ENCODE peak calls at places on chromosomes 4 and X, in eight cellular contexts. One of them, this sample, is unnamed.

GRCh38 chr4:165872443-165873297 is at the start of gene TLL1:
- DNase-seq in uterus: no peak
- DNase-seq in right lobe of liver: peak; percentile 33
- DNase-seq in right cardiac atrium: peak; percentile 68
- DNase-seq in H9: peak; percentile 34
- DNase-seq in lower lobe of right lung: no peak
- DNase-seq in psoas muscle: no peak
- DNase-seq in esophagus squamous epithelium: no peak
- DNase-seq in this sample: peak; percentile 26

GRCh38 chr4:103091601-103092223 is 7.9 kb downstream of the BDH2 start:
- DNase-seq in H9: no peak
- DNase-seq in right cardiac atrium: no peak
- DNase-seq in uterus: peak; percentile 22
- DNase-seq in right lobe of liver: no peak
- DNase-seq in psoas muscle: no peak
- DNase-seq in esophagus squamous epithelium: no peak
- DNase-seq in lower lobe of right lung: no peak
- DNase-seq in this sample: no peak

GRCh38 chrX:19535481-19535880 is 20.2 kb upstream of the MAP3K15 start:
- DNase-seq in lower lobe of right lung: no peak
- DNase-seq in esophagus squamous epithelium: no peak
- DNase-seq in psoas muscle: no peak
- DNase-seq in H9: no peak
- DNase-seq in right cardiac atrium: no peak
- DNase-seq in right lobe of liver: no peak
- DNase-seq in uterus: no peak
- DNase-seq in this sample: no peak

GRCh38 chr4:10226756-10227155 is 110.2 kb upstream of the WDR1 start:
- DNase-seq in esophagus squamous epithelium: no peak
- DNase-seq in right lobe of liver: no peak
- DNase-seq in psoas muscle: no peak
- DNase-seq in H9: no peak
- DNase-seq in right cardiac atrium: no peak
- DNase-seq in lower lobe of right lung: no peak
- DNase-seq in uterus: no peak
- DNase-seq in this sample: no peak

GRCh38 chrX:46256875-46257274 is 288.3 kb downstream of the ZNF674 start:
- DNase-seq in psoas muscle: no peak
- DNase-seq in uterus: no peak
- DNase-seq in esophagus squamous epithelium: no peak
- DNase-seq in H9: no peak
- DNase-seq in right lobe of liver: no peak
- DNase-seq in lower lobe of right lung: no peak
- DNase-seq in right cardiac atrium: no peak
- DNase-seq in this sample: no peak

GRCh38 chrX:102599950-102600579 is 750 bp downstream of the ARMCX5 start:
- DNase-seq in H9: no peak
- DNase-seq in right cardiac atrium: no peak
- DNase-seq in psoas muscle: no peak
- DNase-seq in lower lobe of right lung: no peak
- DNase-seq in uterus: no peak
- DNase-seq in esophagus squamous epithelium: no peak
- DNase-seq in right lobe of liver: no peak
- DNase-seq in this sample: no peak

GRCh38 chr4:26826721-26827120 is 33.9 kb upstream of the STIM2 start:
- DNase-seq in H9: no peak
- DNase-seq in lower lobe of right lung: no peak
- DNase-seq in right lobe of liver: peak; percentile 30
- DNase-seq in psoas muscle: no peak
- DNase-seq in esophagus squamous epithelium: no peak
- DNase-seq in uterus: peak; percentile 40
- DNase-seq in right cardiac atrium: peak; percentile 46
- DNase-seq in this sample: peak; percentile 40

GRCh38 chr4:118968006-118968405 is 79.4 kb downstream of the SYNPO2 start:
- DNase-seq in H9: peak; percentile 71
- DNase-seq in psoas muscle: peak; percentile 70
- DNase-seq in esophagus squamous epithelium: peak; percentile 9
- DNase-seq in right lobe of liver: no peak
- DNase-seq in uterus: peak; percentile 68
- DNase-seq in lower lobe of right lung: peak; percentile 57
- DNase-seq in right cardiac atrium: peak; percentile 47
- DNase-seq in this sample: no peak

GRCh38 chrX:21968333-21968732 is 27.8 kb downstream of the SMS start:
- DNase-seq in esophagus squamous epithelium: no peak
- DNase-seq in lower lobe of right lung: no peak
- DNase-seq in right lobe of liver: no peak
- DNase-seq in uterus: no peak
- DNase-seq in psoas muscle: peak; percentile 57
- DNase-seq in H9: no peak
- DNase-seq in right cardiac atrium: no peak
- DNase-seq in this sample: no peak

GRCh38 chr4:5788144-5788543 is 77.1 kb downstream of the EVC start:
- DNase-seq in right lobe of liver: peak; percentile 2
- DNase-seq in uterus: no peak
- DNase-seq in right cardiac atrium: no peak
- DNase-seq in esophagus squamous epithelium: no peak
- DNase-seq in psoas muscle: no peak
- DNase-seq in H9: peak; percentile 10
- DNase-seq in lower lobe of right lung: no peak
- DNase-seq in this sample: no peak

GRCh38 chr4:184117662-184118199 is 99.9 kb downstream of the ENPP6 start:
- DNase-seq in right cardiac atrium: no peak
- DNase-seq in right lobe of liver: no peak
- DNase-seq in psoas muscle: no peak
- DNase-seq in uterus: no peak
- DNase-seq in lower lobe of right lung: no peak
- DNase-seq in H9: no peak
- DNase-seq in esophagus squamous epithelium: no peak
- DNase-seq in this sample: no peak

GRCh38 chr4:100061835-100062234 is 111.8 kb upstream of the H2AZ1 start:
- DNase-seq in right cardiac atrium: no peak
- DNase-seq in H9: no peak
- DNase-seq in esophagus squamous epithelium: no peak
- DNase-seq in right lobe of liver: no peak
- DNase-seq in psoas muscle: no peak
- DNase-seq in lower lobe of right lung: no peak
- DNase-seq in uterus: no peak
- DNase-seq in this sample: no peak

DNA sequence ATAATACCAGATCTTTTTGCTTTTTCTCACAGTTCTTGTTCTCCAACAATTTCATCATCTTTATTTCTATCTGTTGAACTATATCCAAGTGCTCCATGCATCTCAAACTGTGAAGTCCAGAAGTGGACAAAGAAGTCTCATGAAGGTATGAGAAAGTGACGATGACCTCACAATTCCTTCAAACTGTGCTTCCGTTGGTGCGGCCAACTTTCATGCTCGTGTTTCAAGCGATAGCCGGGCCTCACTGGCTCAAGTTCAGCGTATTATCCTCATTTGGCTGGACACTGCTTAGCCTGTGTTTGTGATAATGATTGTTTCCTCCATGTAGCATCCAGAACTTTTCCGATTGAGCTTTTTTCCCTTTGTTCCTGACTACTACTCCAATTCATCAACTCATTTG is 143.1 kb downstream of the PALLD start:
- DNase-seq in right lobe of liver: no peak
- DNase-seq in H9: no peak
- DNase-seq in psoas muscle: no peak
- DNase-seq in uterus: no peak
- DNase-seq in right cardiac atrium: peak; percentile 71
- DNase-seq in esophagus squamous epithelium: no peak
- DNase-seq in lower lobe of right lung: no peak
- DNase-seq in this sample: no peak
- H3K4me1 ChIP-seq in right lobe of liver: no peaks in the 10 kb centered on the region
- H3K4me1 ChIP-seq in H9: no peaks in the 10 kb centered on the region
- H3K4me1 ChIP-seq in psoas muscle: peaks cover 71% of the 10 kb centered on the region
- H3K4me1 ChIP-seq in uterus: peaks cover 3% of the 10 kb centered on the region
- H3K4me1 ChIP-seq in right cardiac atrium: peaks cover 6% of the 10 kb centered on the region
- H3K4me1 ChIP-seq in esophagus squamous epithelium: no peaks in the 10 kb centered on the region
- H3K4me1 ChIP-seq in lower lobe of right lung: peaks cover 8% of the 10 kb centered on the region
- H3K4me1 ChIP-seq in this sample: no peaks in the 10 kb centered on the region

GRCh38 chrX:74800062-74800461 is 125.2 kb downstream of the NEXMIF start:
- DNase-seq in lower lobe of right lung: no peak
- DNase-seq in psoas muscle: no peak
- DNase-seq in uterus: no peak
- DNase-seq in esophagus squamous epithelium: no peak
- DNase-seq in right cardiac atrium: no peak
- DNase-seq in H9: no peak
- DNase-seq in right lobe of liver: no peak
- DNase-seq in this sample: no peak

DNA sequence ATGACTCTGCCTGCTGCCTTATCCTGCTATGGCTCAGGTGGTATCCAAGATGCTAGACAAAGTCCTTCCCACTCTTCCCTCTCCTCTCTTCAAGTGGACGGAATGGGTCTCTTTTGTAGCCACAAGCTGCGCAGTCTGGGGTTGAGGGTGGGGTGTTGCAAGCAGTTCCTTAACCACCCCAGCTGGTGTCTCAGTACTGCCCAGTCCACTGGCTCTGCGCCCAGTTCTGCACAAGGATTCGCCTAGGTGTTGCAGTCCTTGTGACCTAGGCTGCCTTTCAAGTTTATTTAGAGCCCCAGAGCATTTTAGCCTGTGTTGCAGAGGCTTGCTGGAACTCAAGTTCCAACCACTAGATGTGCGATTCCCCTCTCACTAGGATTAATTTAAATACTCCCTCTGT is 120.7 kb downstream of the NEXMIF start:
- DNase-seq in H9: no peak
- DNase-seq in right lobe of liver: no peak
- DNase-seq in uterus: no peak
- DNase-seq in psoas muscle: no peak
- DNase-seq in lower lobe of right lung: no peak
- DNase-seq in right cardiac atrium: no peak
- DNase-seq in esophagus squamous epithelium: no peak
- DNase-seq in this sample: no peak
- H3K4me1 ChIP-seq in H9: no peaks in the 10 kb centered on the region
- H3K4me1 ChIP-seq in right lobe of liver: no peaks in the 10 kb centered on the region
- H3K4me1 ChIP-seq in uterus: no peaks in the 10 kb centered on the region
- H3K4me1 ChIP-seq in psoas muscle: no peaks in the 10 kb centered on the region
- H3K4me1 ChIP-seq in lower lobe of right lung: no peaks in the 10 kb centered on the region
- H3K4me1 ChIP-seq in right cardiac atrium: no peaks in the 10 kb centered on the region
- H3K4me1 ChIP-seq in esophagus squamous epithelium: no peaks in the 10 kb centered on the region
- H3K4me1 ChIP-seq in this sample: no peaks in the 10 kb centered on the region

GRCh38 chrX:68896581-68896980 is 67.8 kb downstream of the EFNB1 start:
- DNase-seq in lower lobe of right lung: no peak
- DNase-seq in right lobe of liver: no peak
- DNase-seq in psoas muscle: no peak
- DNase-seq in right cardiac atrium: no peak
- DNase-seq in H9: no peak
- DNase-seq in esophagus squamous epithelium: no peak
- DNase-seq in uterus: no peak
- DNase-seq in this sample: no peak

GRCh38 chrX:68897546-68897945 is 68.7 kb downstream of the EFNB1 start:
- DNase-seq in right lobe of liver: no peak
- DNase-seq in uterus: no peak
- DNase-seq in H9: no peak
- DNase-seq in esophagus squamous epithelium: no peak
- DNase-seq in lower lobe of right lung: no peak
- DNase-seq in right cardiac atrium: no peak
- DNase-seq in psoas muscle: no peak
- DNase-seq in this sample: no peak

GRCh38 chrX:68895339-68896250 is 66.8 kb downstream of the EFNB1 start:
- DNase-seq in lower lobe of right lung: peak; percentile 51
- DNase-seq in right cardiac atrium: peak; percentile 64
- DNase-seq in uterus: peak; percentile 70
- DNase-seq in psoas muscle: peak; percentile 69
- DNase-seq in esophagus squamous epithelium: no peak
- DNase-seq in right lobe of liver: peak; percentile 34
- DNase-seq in H9: no peak
- DNase-seq in this sample: peak; percentile 26

GRCh38 chrX:68898661-68899060 is 69.8 kb downstream of the EFNB1 start:
- DNase-seq in lower lobe of right lung: no peak
- DNase-seq in right lobe of liver: no peak
- DNase-seq in H9: no peak
- DNase-seq in psoas muscle: no peak
- DNase-seq in right cardiac atrium: peak; percentile 16
- DNase-seq in esophagus squamous epithelium: no peak
- DNase-seq in uterus: no peak
- DNase-seq in this sample: no peak

GRCh38 chrX:68897118-68897517 is 68.3 kb downstream of the EFNB1 start:
- DNase-seq in H9: no peak
- DNase-seq in uterus: no peak
- DNase-seq in psoas muscle: no peak
- DNase-seq in right lobe of liver: no peak
- DNase-seq in right cardiac atrium: no peak
- DNase-seq in lower lobe of right lung: no peak
- DNase-seq in esophagus squamous epithelium: no peak
- DNase-seq in this sample: no peak
- H3K4me1 ChIP-seq in H9: no peaks in the 10 kb centered on the region
- H3K4me1 ChIP-seq in uterus: no peaks in the 10 kb centered on the region
- H3K4me1 ChIP-seq in psoas muscle: peaks cover 16% of the 10 kb centered on the region
- H3K4me1 ChIP-seq in right lobe of liver: peaks cover 8% of the 10 kb centered on the region
- H3K4me1 ChIP-seq in right cardiac atrium: peaks cover 15% of the 10 kb centered on the region
- H3K4me1 ChIP-seq in lower lobe of right lung: peaks cover 13% of the 10 kb centered on the region
- H3K4me1 ChIP-seq in esophagus squamous epithelium: peaks cover 13% of the 10 kb centered on the region
- H3K4me1 ChIP-seq in this sample: no peaks in the 10 kb centered on the region

GRCh38 chr4:139453371-139454110 is 380 bp upstream of the RAB33B start:
- DNase-seq in right cardiac atrium: peak; percentile 99
- DNase-seq in lower lobe of right lung: peak; percentile 99
- DNase-seq in right lobe of liver: peak; percentile 98
- DNase-seq in esophagus squamous epithelium: peak; percentile 89
- DNase-seq in H9: peak; percentile 97
- DNase-seq in uterus: peak; percentile 99
- DNase-seq in psoas muscle: peak; percentile 99
- DNase-seq in this sample: peak; percentile 98

GRCh38 chr4:139453041-139453370 is 915 bp upstream of the RAB33B start:
- DNase-seq in esophagus squamous epithelium: no peak
- DNase-seq in uterus: no peak
- DNase-seq in psoas muscle: no peak
- DNase-seq in lower lobe of right lung: no peak
- DNase-seq in right lobe of liver: no peak
- DNase-seq in right cardiac atrium: no peak
- DNase-seq in H9: no peak
- DNase-seq in this sample: no peak

GRCh38 chr4:139454646-139455045 is 725 bp downstream of the RAB33B start:
- DNase-seq in right cardiac atrium: no peak
- DNase-seq in lower lobe of right lung: no peak
- DNase-seq in esophagus squamous epithelium: no peak
- DNase-seq in psoas muscle: no peak
- DNase-seq in right lobe of liver: no peak
- DNase-seq in uterus: no peak
- DNase-seq in H9: no peak
- DNase-seq in this sample: no peak

GRCh38 chr4:139455187-139455586 is 1.3 kb downstream of the RAB33B start:
- DNase-seq in H9: no peak
- DNase-seq in uterus: no peak
- DNase-seq in lower lobe of right lung: no peak
- DNase-seq in right cardiac atrium: no peak
- DNase-seq in psoas muscle: no peak
- DNase-seq in esophagus squamous epithelium: no peak
- DNase-seq in right lobe of liver: no peak
- DNase-seq in this sample: no peak

DNA sequence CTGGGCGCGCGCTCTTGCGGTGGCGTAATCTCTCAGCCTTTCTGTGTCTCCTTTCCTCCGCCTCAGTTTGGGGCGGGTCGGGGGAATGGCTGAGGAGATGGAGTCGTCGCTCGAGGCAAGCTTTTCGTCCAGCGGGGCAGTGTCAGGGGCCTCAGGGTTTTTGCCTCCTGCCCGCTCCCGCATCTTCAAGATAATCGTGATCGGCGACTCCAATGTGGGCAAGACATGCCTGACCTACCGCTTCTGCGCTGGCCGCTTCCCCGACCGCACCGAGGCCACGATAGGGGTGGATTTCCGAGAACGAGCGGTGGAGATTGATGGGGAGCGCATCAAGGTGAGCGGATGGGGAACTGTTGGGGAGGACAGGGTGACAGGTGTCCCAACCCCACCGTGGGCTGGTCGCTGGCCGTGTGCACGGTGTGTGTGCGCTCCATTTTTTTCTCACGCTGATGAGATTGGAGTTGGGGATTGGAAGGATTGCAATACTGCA is at the start of gene RAB33B:
- DNase-seq in right cardiac atrium: no peak
- DNase-seq in right lobe of liver: no peak
- DNase-seq in lower lobe of right lung: no peak
- DNase-seq in uterus: no peak
- DNase-seq in psoas muscle: no peak
- DNase-seq in H9: no peak
- DNase-seq in esophagus squamous epithelium: no peak
- DNase-seq in this sample: no peak
- H3K4me1 ChIP-seq in right cardiac atrium: no peaks in the 10 kb centered on the region
- H3K4me1 ChIP-seq in right lobe of liver: peaks cover 29% of the 10 kb centered on the region
- H3K4me1 ChIP-seq in lower lobe of right lung: peaks cover 55% of the 10 kb centered on the region
- H3K4me1 ChIP-seq in uterus: no peaks in the 10 kb centered on the region
- H3K4me1 ChIP-seq in psoas muscle: peaks cover 23% of the 10 kb centered on the region
- H3K4me1 ChIP-seq in H9: no peaks in the 10 kb centered on the region
- H3K4me1 ChIP-seq in esophagus squamous epithelium: peaks cover 35% of the 10 kb centered on the region
- H3K4me1 ChIP-seq in this sample: peaks cover 28% of the 10 kb centered on the region